ENCODE peak calls at places on chromosomes 11 and 22, in six cellular contexts. Z is fibroblast of lung; L is stomach; T is colonic mucosa; D is right lobe of liver; I is CD8-positive, alpha-beta T cell. H is an unnamed sample.

GRCh38 chr11:130675456-130675855 is 227.0 kb downstream of the ADAMTS15 start:
- DNase-seq in Z (peak; percentile 51), L (no peak), T (no peak), D (no peak), I (no peak), H (peak; percentile 93)

GRCh38 chr11:95135880-95136279 is 46.2 kb downstream of the ENDOD1 start:
- DNase-seq in T (no peak), Z (no peak), D (no peak), I (no peak), L (no peak), H (no peak)

GRCh38 chr11:48014917-48015316 is 34.6 kb downstream of the PTPRJ start:
- DNase-seq in Z (no peak), D (no peak), L (no peak), I (no peak), T (no peak), H (no peak)

GRCh38 chr11:119756169-119756568 is 27.2 kb upstream of the NECTIN1 start:
- DNase-seq in Z (no peak), D (no peak), T (no peak), L (no peak), I (no peak), H (no peak)

GRCh38 chr22:25783856-25784255 is 41.9 kb downstream of the MYO18B start:
- DNase-seq in D (no peak), Z (no peak), I (no peak), T (no peak), L (no peak), H (no peak)

GRCh38 chr11:89355649-89356048 is 135.5 kb downstream of the NOX4 start:
- DNase-seq in D (no peak), I (no peak), T (no peak), L (no peak), Z (no peak), H (no peak)

GRCh38 chr11:48052183-48053040 is 72.1 kb downstream of the PTPRJ start:
- DNase-seq in I (no peak), L (peak; percentile 90), T (no peak), D (no peak), Z (peak; percentile 21), H (no peak)

GRCh38 chr11:118870396-118871343 is 13.0 kb upstream of the CXCR5 start:
- DNase-seq in L (no peak), D (peak; percentile 37), T (peak; percentile 30), Z (peak; percentile 50), I (no peak), H (peak; percentile 66)

GRCh38 chr22:44597616-44598015 is 99.6 kb upstream of the RTL6 start:
- DNase-seq in Z (no peak), T (no peak), D (no peak), I (no peak), L (no peak), H (no peak)

GRCh38 chr11:72578051-72578450 is 96.2 kb downstream of the PDE2A start:
- DNase-seq in Z (no peak), T (no peak), L (no peak), D (no peak), I (no peak), H (peak; percentile 22)

GRCh38 chr22:38798496-38798895 is 4.6 kb upstream of the DNAL4 start:
- DNase-seq in L (no peak), T (no peak), Z (no peak), D (no peak), I (no peak), H (no peak)

GRCh38 chr22:31039393-31039792 is 41.7 kb upstream of the SMTN start:
- DNase-seq in Z (peak; percentile 88), T (no peak), L (no peak), I (no peak), D (no peak), H (no peak)

GRCh38 chr22:24695958-24696511 is 78.5 kb downstream of the PIWIL3 start:
- DNase-seq in D (no peak), Z (peak; percentile 68), I (no peak), T (peak; percentile 52), L (peak; percentile 47), H (no peak)

GRCh38 chr22:37818397-37819099 is 4.6 kb upstream of the GALR3 start:
- DNase-seq in I (peak; percentile 66), Z (peak; percentile 51), L (peak; percentile 71), D (peak; percentile 75), T (peak; percentile 71), H (peak; percentile 76)

GRCh38 chr22:24492391-24492790 is 2.7 kb upstream of the UPB1 start:
- DNase-seq in D (no peak), I (no peak), L (no peak), Z (no peak), T (no peak), H (no peak)

GRCh38 chr11:58805065-58805464 is 39.4 kb downstream of the GLYATL2 start:
- DNase-seq in L (no peak), Z (no peak), T (no peak), I (no peak), D (no peak), H (no peak)

GRCh38 chr11:71151561-71151960 is 100.8 kb downstream of the SHANK2 start:
- DNase-seq in Z (no peak), I (no peak), L (no peak), T (no peak), D (no peak), H (no peak)

GRCh38 chr11:126343051-126343450 is 12.4 kb upstream of the ST3GAL4 start:
- DNase-seq in Z (no peak), L (no peak), T (no peak), D (no peak), I (no peak), H (peak; percentile 34)

GRCh38 chr22:38086942-38087341 is 3.0 kb upstream of the SLC16A8 start:
- DNase-seq in L (no peak), Z (no peak), T (no peak), D (peak; percentile 11), I (no peak), H (no peak)

GRCh38 chr11:95330332-95330731 is 99.3 kb upstream of the SESN3 start:
- DNase-seq in T (no peak), L (no peak), I (no peak), Z (no peak), D (no peak), H (no peak)

GRCh38 chr11:77141475-77141874 is 13.4 kb downstream of the MYO7A start:
- DNase-seq in D (no peak), Z (no peak), L (no peak), T (no peak), I (no peak), H (no peak)

GRCh38 chr11:130829801-130830562 is 86.3 kb downstream of the SNX19 start:
- DNase-seq in T (no peak), D (no peak), L (no peak), Z (peak; percentile 34), I (no peak), H (peak; percentile 78)

GRCh38 chr11:14094481-14095037 is 132.0 kb downstream of the SPON1 start:
- DNase-seq in T (no peak), D (no peak), Z (no peak), L (no peak), I (no peak), H (no peak)

GRCh38 chr11:42243370-42243769 is 783.9 kb upstream of the LRRC4C start:
- DNase-seq in L (no peak), Z (no peak), T (no peak), D (no peak), I (no peak), H (no peak)

GRCh38 chr11:103338621-103339484 is 229.6 kb downstream of the DYNC2H1 start:
- DNase-seq in D (no peak), I (no peak), T (no peak), Z (no peak), L (no peak), H (no peak)

GRCh38 chr11:112871909-112872511 is 89.2 kb upstream of the NCAM1 start:
- DNase-seq in I (no peak), T (no peak), D (no peak), L (no peak), Z (no peak), H (no peak)

GRCh38 chr11:130979386-130979972 is 63.2 kb upstream of the SNX19 start:
- DNase-seq in Z (peak; percentile 64), D (no peak), I (no peak), L (no peak), T (no peak), H (no peak)

DNA sequence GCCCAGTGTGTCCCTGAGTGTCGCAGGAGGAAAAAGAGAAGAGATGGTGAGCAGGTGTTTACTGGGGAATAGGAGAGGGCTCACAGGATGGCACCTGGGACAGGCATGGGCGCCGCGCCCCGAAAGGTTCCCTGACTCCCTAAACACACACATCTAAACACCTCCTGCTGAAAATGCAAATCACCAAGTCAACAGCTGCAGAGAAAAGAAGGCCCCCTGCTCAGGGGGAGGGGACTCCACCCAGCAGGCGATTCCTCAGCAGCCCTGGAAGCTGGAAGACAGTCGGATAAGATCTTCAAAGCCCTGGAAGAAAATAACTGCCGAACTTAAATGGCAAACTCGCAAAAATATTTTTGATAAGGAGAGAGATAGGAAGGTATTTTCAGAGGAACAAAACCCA is 377.2 kb downstream of the BRD1 start:
- DNase-seq in D (no peak), L (no peak), T (no peak), Z (no peak), I (no peak), H (peak; percentile 43)
- H3K27ac ChIP-seq in D (no peak overlapping the region), L (no peak overlapping the region), T (no peak overlapping the region), Z (no peak overlapping the region), I (no peak overlapping the region), H (no peak overlapping the region)

DNA sequence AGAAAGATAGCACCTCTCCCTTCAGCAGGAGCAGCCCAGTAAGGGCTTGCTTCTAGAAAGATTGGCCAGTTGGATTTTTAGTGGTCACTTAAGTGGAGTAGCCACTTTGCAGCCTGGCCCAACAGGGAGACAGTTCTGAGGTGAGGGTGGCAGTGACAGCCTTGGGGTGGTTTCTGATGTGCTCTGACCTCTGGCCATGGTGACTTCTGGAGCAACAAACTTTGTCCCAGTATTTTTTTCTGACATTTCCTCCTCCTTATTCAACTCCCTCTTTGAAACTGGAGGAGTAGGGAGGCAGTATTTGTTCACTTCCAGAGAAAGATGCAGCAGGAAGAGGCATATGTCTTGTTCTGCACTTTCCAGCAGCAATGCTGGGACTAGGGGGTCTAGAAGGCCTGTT is 37.4 kb downstream of the RCOR2 start:
- DNase-seq in T (no peak), D (no peak), I (no peak), L (no peak), Z (peak; percentile 31), H (no peak)
- H3K4me1 ChIP-seq in T (peaks cover 14% of the 10 kb centered on the region), D (peaks cover under 1% of the 10 kb centered on the region), I (peaks cover 67% of the 10 kb centered on the region), L (peaks cover 89% of the 10 kb centered on the region), Z (peaks cover 14% of the 10 kb centered on the region), H (no peaks in the 10 kb centered on the region)

GRCh38 chr11:66686100-66686785 is 8.6 kb upstream of the RBM4B start:
- DNase-seq in I (no peak), D (no peak), L (no peak), Z (no peak), T (no peak), H (peak; percentile 58)
- H3K4me3 ChIP-seq in I (no peak overlapping the region), D (no peak overlapping the region), L (no peak overlapping the region), Z (no peak overlapping the region), T (no peak overlapping the region), H (no peak overlapping the region)

DNA sequence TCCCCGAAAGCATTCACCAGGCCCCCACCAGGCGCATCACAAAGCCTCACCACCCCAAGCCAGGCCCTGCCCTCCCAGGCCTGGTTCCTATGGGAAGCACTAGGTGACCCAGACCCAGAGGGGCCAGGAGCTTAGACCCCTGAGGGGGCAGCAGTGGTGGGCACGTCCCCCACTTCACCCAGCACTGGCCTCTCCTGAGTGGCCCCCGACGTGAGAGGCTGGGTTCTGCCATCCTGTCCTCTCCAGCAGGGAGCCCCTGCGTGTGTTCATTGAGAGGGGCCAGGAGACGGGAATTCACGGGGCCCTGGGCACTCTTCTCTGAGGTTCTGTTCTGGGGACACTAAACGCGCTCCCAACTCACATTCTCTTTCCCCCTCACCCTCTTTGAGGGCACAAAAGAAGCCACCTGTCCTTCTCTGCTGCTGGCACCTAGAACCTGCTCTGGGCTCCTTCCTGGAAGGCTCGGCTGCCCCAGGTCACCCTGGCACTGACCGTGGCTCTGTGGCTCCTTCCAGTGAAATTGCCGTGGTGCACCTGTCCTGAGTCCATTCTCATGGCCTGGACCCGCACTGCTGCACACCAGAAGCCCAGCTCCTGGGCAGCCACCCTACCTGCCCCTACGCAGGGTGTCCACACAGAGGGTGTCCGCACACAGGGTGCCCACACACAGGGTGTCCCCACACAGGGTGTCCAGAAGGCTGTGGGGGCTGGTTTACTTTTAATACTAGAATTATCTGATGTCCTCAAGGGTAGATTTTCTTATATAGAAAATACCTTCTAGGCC is 12.2 kb downstream of the PTDSS2 start:
- DNase-seq in D (no peak), Z (no peak), I (no peak), T (no peak), L (no peak), H (no peak)
- H3K27ac ChIP-seq in D (no peak overlapping the region), Z (no peak overlapping the region), I (no peak overlapping the region), T (no peak overlapping the region), L (no peak overlapping the region), H (no peak overlapping the region)

H was measured in aorta.